ENCODE peak calls at places on chromosomes 4 and X, in six cellular contexts. One of them, this sample, is unnamed.

GRCh38 chr4:164725066-164725465 is 28.9 kb upstream of the SMIM31 start:
- DNase-seq in fibroblast of mammary gland: no peak
- DNase-seq in HepG2: no peak
- DNase-seq in OCI-LY7: no peak
- DNase-seq in cardiac muscle cell: no peak
- DNase-seq in choroid plexus epithelial cell: no peak
- DNase-seq in this sample: no peak

GRCh38 chr4:25030283-25031076 is at the start of gene LGI2:
- DNase-seq in fibroblast of mammary gland: no peak
- DNase-seq in HepG2: no peak
- DNase-seq in OCI-LY7: no peak
- DNase-seq in cardiac muscle cell: peak
- DNase-seq in choroid plexus epithelial cell: peak
- DNase-seq in this sample: no peak

GRCh38 chr4:83189631-83190136 is 75.2 kb upstream of the PLAC8 start:
- DNase-seq in fibroblast of mammary gland: no peak
- DNase-seq in HepG2: peak
- DNase-seq in OCI-LY7: no peak
- DNase-seq in cardiac muscle cell: no peak
- DNase-seq in choroid plexus epithelial cell: peak
- DNase-seq in this sample: no peak

GRCh38 chr4:75637176-75637575 is 6.8 kb upstream of the CDKL2 start:
- DNase-seq in fibroblast of mammary gland: no peak
- DNase-seq in HepG2: no peak
- DNase-seq in OCI-LY7: no peak
- DNase-seq in cardiac muscle cell: no peak
- DNase-seq in choroid plexus epithelial cell: peak
- DNase-seq in this sample: no peak

GRCh38 chrX:38929966-38930421 is 128.7 kb downstream of the MID1IP1 start:
- DNase-seq in fibroblast of mammary gland: peak
- DNase-seq in HepG2: no peak
- DNase-seq in OCI-LY7: no peak
- DNase-seq in cardiac muscle cell: peak
- DNase-seq in choroid plexus epithelial cell: peak
- DNase-seq in this sample: no peak

GRCh38 chrX:2629316-2630168 is 61.6 kb upstream of the CD99 start:
- DNase-seq in fibroblast of mammary gland: no peak
- DNase-seq in HepG2: peak
- DNase-seq in OCI-LY7: peak
- DNase-seq in cardiac muscle cell: no peak
- DNase-seq in choroid plexus epithelial cell: no peak
- DNase-seq in this sample: peak

GRCh38 chrX:133215747-133216146 is 2.4 kb downstream of the TFDP3 start:
- DNase-seq in fibroblast of mammary gland: peak
- DNase-seq in HepG2: peak
- DNase-seq in OCI-LY7: peak
- DNase-seq in cardiac muscle cell: peak
- DNase-seq in choroid plexus epithelial cell: peak
- DNase-seq in this sample: peak

GRCh38 chrX:24934279-24934678 is 81.5 kb downstream of the ARX start:
- DNase-seq in fibroblast of mammary gland: no peak
- DNase-seq in HepG2: no peak
- DNase-seq in OCI-LY7: no peak
- DNase-seq in cardiac muscle cell: no peak
- DNase-seq in choroid plexus epithelial cell: no peak
- DNase-seq in this sample: no peak

GRCh38 chrX:49120104-49120503 is 3.4 kb downstream of the GPKOW start:
- DNase-seq in fibroblast of mammary gland: no peak
- DNase-seq in HepG2: no peak
- DNase-seq in OCI-LY7: no peak
- DNase-seq in cardiac muscle cell: no peak
- DNase-seq in choroid plexus epithelial cell: peak
- DNase-seq in this sample: no peak

GRCh38 chrX:49058794-49059193 is at the start of gene CCDC120:
- DNase-seq in fibroblast of mammary gland: no peak
- DNase-seq in HepG2: no peak
- DNase-seq in OCI-LY7: no peak
- DNase-seq in cardiac muscle cell: no peak
- DNase-seq in choroid plexus epithelial cell: no peak
- DNase-seq in this sample: no peak

GRCh38 chrX:27591938-27592337 is 1.8 kb downstream of the DCAF8L2 start:
- DNase-seq in fibroblast of mammary gland: no peak
- DNase-seq in HepG2: no peak
- DNase-seq in OCI-LY7: no peak
- DNase-seq in cardiac muscle cell: no peak
- DNase-seq in choroid plexus epithelial cell: no peak
- DNase-seq in this sample: no peak

GRCh38 chrX:14377427-14377826 is 151.9 kb upstream of the GLRA2 start:
- DNase-seq in fibroblast of mammary gland: no peak
- DNase-seq in HepG2: no peak
- DNase-seq in OCI-LY7: no peak
- DNase-seq in cardiac muscle cell: no peak
- DNase-seq in choroid plexus epithelial cell: no peak
- DNase-seq in this sample: no peak

GRCh38 chr4:112289407-112290253 is 3.9 kb upstream of the TIFA start:
- DNase-seq in fibroblast of mammary gland: no peak
- DNase-seq in HepG2: no peak
- DNase-seq in OCI-LY7: peak
- DNase-seq in cardiac muscle cell: no peak
- DNase-seq in choroid plexus epithelial cell: no peak
- DNase-seq in this sample: no peak

GRCh38 chr4:152107736-152108500 is 347.1 kb upstream of the GATB start:
- DNase-seq in fibroblast of mammary gland: no peak
- DNase-seq in HepG2: no peak
- DNase-seq in OCI-LY7: no peak
- DNase-seq in cardiac muscle cell: no peak
- DNase-seq in choroid plexus epithelial cell: no peak
- DNase-seq in this sample: no peak

GRCh38 chr4:175034007-175034406 is 115.8 kb downstream of the ADAM29 start:
- DNase-seq in fibroblast of mammary gland: no peak
- DNase-seq in HepG2: no peak
- DNase-seq in OCI-LY7: no peak
- DNase-seq in cardiac muscle cell: no peak
- DNase-seq in choroid plexus epithelial cell: no peak
- DNase-seq in this sample: no peak

GRCh38 chr4:175035907-175036306 is 117.7 kb downstream of the ADAM29 start:
- DNase-seq in fibroblast of mammary gland: peak
- DNase-seq in HepG2: no peak
- DNase-seq in OCI-LY7: no peak
- DNase-seq in cardiac muscle cell: no peak
- DNase-seq in choroid plexus epithelial cell: peak
- DNase-seq in this sample: no peak

GRCh38 chr4:175033162-175033561 is 115.0 kb downstream of the ADAM29 start:
- DNase-seq in fibroblast of mammary gland: no peak
- DNase-seq in HepG2: no peak
- DNase-seq in OCI-LY7: no peak
- DNase-seq in cardiac muscle cell: no peak
- DNase-seq in choroid plexus epithelial cell: no peak
- DNase-seq in this sample: no peak

GRCh38 chr4:175034986-175035705 is 117.0 kb downstream of the ADAM29 start:
- DNase-seq in fibroblast of mammary gland: no peak
- DNase-seq in HepG2: no peak
- DNase-seq in OCI-LY7: no peak
- DNase-seq in cardiac muscle cell: no peak
- DNase-seq in choroid plexus epithelial cell: peak
- DNase-seq in this sample: no peak
- H3K4me3 ChIP-seq in fibroblast of mammary gland: no peak
- H3K4me3 ChIP-seq in HepG2: no peak
- H3K4me3 ChIP-seq in OCI-LY7: no peak
- H3K4me3 ChIP-seq in cardiac muscle cell: no peak
- H3K4me3 ChIP-seq in choroid plexus epithelial cell: no peak
- H3K4me3 ChIP-seq in this sample: no peak

DNA sequence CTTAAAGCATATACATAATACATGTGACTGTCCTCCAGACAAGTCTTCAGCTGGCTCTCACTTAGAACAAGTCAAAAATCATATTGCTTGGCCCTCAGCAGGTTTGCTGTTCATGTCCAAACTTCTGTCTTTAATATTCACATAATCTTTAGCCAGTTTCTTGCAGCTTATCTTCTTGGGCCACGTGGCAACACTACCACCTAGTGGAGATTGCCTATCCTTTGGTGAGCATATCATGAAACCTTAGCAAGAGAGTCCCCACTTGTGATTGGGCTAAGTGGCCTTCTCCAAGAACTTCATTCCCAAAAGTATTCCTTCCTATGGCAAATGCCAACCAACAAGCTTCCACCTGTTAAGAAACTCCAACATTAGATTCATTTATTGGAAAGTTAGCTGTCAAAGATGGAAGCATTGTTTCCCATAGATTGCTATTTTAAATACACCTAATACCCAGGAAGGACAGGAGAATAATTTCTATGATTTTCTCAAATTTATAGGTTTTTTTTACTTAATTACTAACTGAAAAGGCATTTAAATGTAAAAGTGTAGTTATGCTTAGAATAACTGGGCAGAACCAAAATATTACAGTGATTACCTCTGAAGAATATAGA is 231.9 kb upstream of the INTU start:
- DNase-seq in fibroblast of mammary gland: peak
- DNase-seq in HepG2: peak
- DNase-seq in OCI-LY7: peak
- DNase-seq in cardiac muscle cell: peak
- DNase-seq in choroid plexus epithelial cell: peak
- DNase-seq in this sample: peak
- TF ChIP-seq CTCF in fibroblast of mammary gland: peak
- TF ChIP-seq CTCF in HepG2: peak
- TF ChIP-seq CTCF in OCI-LY7: peak
- TF ChIP-seq CTCF in cardiac muscle cell: peak
- TF ChIP-seq CTCF in choroid plexus epithelial cell: peak
- TF ChIP-seq CTCF in this sample: peak

DNA sequence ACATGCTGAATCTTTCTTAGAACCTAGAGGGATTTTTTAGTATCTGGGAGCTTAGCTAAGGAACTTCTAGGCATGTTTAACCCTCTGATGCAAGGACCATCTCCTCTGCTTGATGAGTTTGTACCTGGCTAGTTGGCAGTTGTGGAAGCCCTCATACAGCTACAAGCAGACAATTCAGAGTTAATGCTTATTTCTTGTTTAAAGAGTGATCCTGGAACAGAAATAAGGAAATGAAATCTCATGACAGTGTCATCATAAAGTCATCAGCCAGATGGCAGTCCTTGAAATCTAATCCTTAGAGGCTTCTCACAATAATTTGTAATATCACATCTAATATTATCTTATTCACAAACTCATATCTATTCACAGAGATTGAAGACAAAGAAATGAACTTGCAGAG is 581.6 kb upstream of the FTHL17 start:
- DNase-seq in fibroblast of mammary gland: no peak
- DNase-seq in HepG2: no peak
- DNase-seq in OCI-LY7: no peak
- DNase-seq in cardiac muscle cell: no peak
- DNase-seq in choroid plexus epithelial cell: no peak
- DNase-seq in this sample: no peak
- H3K4me3 ChIP-seq in fibroblast of mammary gland: no peak
- H3K4me3 ChIP-seq in HepG2: no peak
- H3K4me3 ChIP-seq in OCI-LY7: no peak
- H3K4me3 ChIP-seq in cardiac muscle cell: no peak
- H3K4me3 ChIP-seq in choroid plexus epithelial cell: no peak
- H3K4me3 ChIP-seq in this sample: no peak

GRCh38 chrX:68903111-68903510 is 74.3 kb downstream of the EFNB1 start:
- DNase-seq in fibroblast of mammary gland: no peak
- DNase-seq in HepG2: peak
- DNase-seq in OCI-LY7: no peak
- DNase-seq in cardiac muscle cell: no peak
- DNase-seq in choroid plexus epithelial cell: no peak
- DNase-seq in this sample: no peak

GRCh38 chrX:68897546-68897945 is 68.7 kb downstream of the EFNB1 start:
- DNase-seq in fibroblast of mammary gland: no peak
- DNase-seq in HepG2: no peak
- DNase-seq in OCI-LY7: no peak
- DNase-seq in cardiac muscle cell: no peak
- DNase-seq in choroid plexus epithelial cell: no peak
- DNase-seq in this sample: no peak

GRCh38 chrX:68901512-68901911 is 72.7 kb downstream of the EFNB1 start:
- DNase-seq in fibroblast of mammary gland: no peak
- DNase-seq in HepG2: no peak
- DNase-seq in OCI-LY7: no peak
- DNase-seq in cardiac muscle cell: no peak
- DNase-seq in choroid plexus epithelial cell: no peak
- DNase-seq in this sample: no peak

GRCh38 chrX:68898661-68899060 is 69.8 kb downstream of the EFNB1 start:
- DNase-seq in fibroblast of mammary gland: no peak
- DNase-seq in HepG2: no peak
- DNase-seq in OCI-LY7: no peak
- DNase-seq in cardiac muscle cell: no peak
- DNase-seq in choroid plexus epithelial cell: no peak
- DNase-seq in this sample: no peak

GRCh38 chrX:68902706-68903105 is 73.9 kb downstream of the EFNB1 start:
- DNase-seq in fibroblast of mammary gland: no peak
- DNase-seq in HepG2: no peak
- DNase-seq in OCI-LY7: no peak
- DNase-seq in cardiac muscle cell: no peak
- DNase-seq in choroid plexus epithelial cell: no peak
- DNase-seq in this sample: no peak
- TF ChIP-seq CTCF in fibroblast of mammary gland: no peak
- TF ChIP-seq CTCF in HepG2: no peak
- TF ChIP-seq CTCF in OCI-LY7: no peak
- TF ChIP-seq CTCF in cardiac muscle cell: no peak
- TF ChIP-seq CTCF in choroid plexus epithelial cell: no peak
- TF ChIP-seq CTCF in this sample: no peak

GRCh38 chr4:139017861-139018260 is 2.3 kb downstream of the NOCT start:
- DNase-seq in fibroblast of mammary gland: peak
- DNase-seq in HepG2: no peak
- DNase-seq in OCI-LY7: no peak
- DNase-seq in cardiac muscle cell: no peak
- DNase-seq in choroid plexus epithelial cell: peak
- DNase-seq in this sample: no peak

GRCh38 chr4:139020384-139020783 is 4.8 kb downstream of the NOCT start:
- DNase-seq in fibroblast of mammary gland: no peak
- DNase-seq in HepG2: no peak
- DNase-seq in OCI-LY7: no peak
- DNase-seq in cardiac muscle cell: no peak
- DNase-seq in choroid plexus epithelial cell: no peak
- DNase-seq in this sample: no peak

GRCh38 chr4:139015948-139016451 is 419 bp downstream of the NOCT start:
- DNase-seq in fibroblast of mammary gland: peak
- DNase-seq in HepG2: peak
- DNase-seq in OCI-LY7: peak
- DNase-seq in cardiac muscle cell: peak
- DNase-seq in choroid plexus epithelial cell: peak
- DNase-seq in this sample: no peak

GRCh38 chr4:139018971-139019758 is 3.6 kb downstream of the NOCT start:
- DNase-seq in fibroblast of mammary gland: peak
- DNase-seq in HepG2: no peak
- DNase-seq in OCI-LY7: no peak
- DNase-seq in cardiac muscle cell: no peak
- DNase-seq in choroid plexus epithelial cell: peak
- DNase-seq in this sample: no peak

GRCh38 chr4:139018501-139018900 is 2.9 kb downstream of the NOCT start:
- DNase-seq in fibroblast of mammary gland: peak
- DNase-seq in HepG2: no peak
- DNase-seq in OCI-LY7: no peak
- DNase-seq in cardiac muscle cell: no peak
- DNase-seq in choroid plexus epithelial cell: no peak
- DNase-seq in this sample: no peak
- H3K4me3 ChIP-seq in fibroblast of mammary gland: no peak
- H3K4me3 ChIP-seq in HepG2: peak
- H3K4me3 ChIP-seq in OCI-LY7: peak
- H3K4me3 ChIP-seq in cardiac muscle cell: no peak
- H3K4me3 ChIP-seq in choroid plexus epithelial cell: peak
- H3K4me3 ChIP-seq in this sample: no peak

This sample was measured in LNCaP clone FGC.